ENCODE peak calls at places on chromosome 14, in nine cellular contexts. T is HL-60, B is tibial artery, G is ovary, J is AG04449, E is choroid plexus epithelial cell, N is cardiac muscle cell, L is nephron progenitor cell, A is hepatocyte. X is an unnamed sample.

GRCh38 chr14:89603938-89604480 is 187.0 kb upstream of the FOXN3 start:
- DNase-seq in N (no peak), T (no peak), J (no peak), E (no peak), A (no peak), L (no peak), B (no peak), G (no peak), X (no peak)

GRCh38 chr14:21103165-21103709 is 2.4 kb downstream of the TMEM253 start:
- DNase-seq in B (no peak), T (no peak), A (no peak), E (no peak), L (no peak), G (no peak), N (no peak), J (no peak), X (no peak)

GRCh38 chr14:103427485-103428443 is 42.5 kb downstream of the MARK3 start:
- DNase-seq in L (no peak), A (no peak), N (no peak), E (peak; percentile 95), G (peak; percentile 52), J (no peak), T (no peak), B (no peak), X (no peak)

GRCh38 chr14:78319826-78320635 is 149.9 kb downstream of the NRXN3 start:
- DNase-seq in N (peak; percentile 2), B (no peak), L (peak; percentile 25), G (no peak), T (no peak), J (no peak), E (no peak), A (no peak), X (no peak)

GRCh38 chr14:104209985-104210520 is 71.7 kb downstream of the KIF26A start:
- DNase-seq in E (no peak), B (no peak), N (no peak), L (no peak), G (no peak), A (no peak), J (no peak), T (no peak), X (no peak)

GRCh38 chr14:88553886-88554457 is 835 bp downstream of the PTPN21 start:
- DNase-seq in G (no peak), E (peak; percentile 33), T (no peak), B (no peak), L (no peak), J (no peak), A (no peak), N (no peak), X (no peak)

GRCh38 chr14:35419429-35419841 is 14.9 kb upstream of the NFKBIA start:
- DNase-seq in T (no peak), E (peak; percentile 26), G (no peak), L (no peak), J (no peak), B (no peak), A (no peak), N (no peak), X (no peak)

GRCh38 chr14:36346052-36346451 is 25.6 kb upstream of the MBIP start:
- DNase-seq in N (no peak), A (no peak), J (no peak), E (no peak), G (no peak), B (no peak), T (no peak), L (no peak), X (no peak)

GRCh38 chr14:102035914-102036313 is 50.9 kb downstream of the HSP90AA1 start:
- DNase-seq in L (no peak), J (no peak), G (no peak), E (no peak), T (no peak), N (no peak), B (no peak), A (no peak), X (no peak)

GRCh38 chr14:24406416-24406815 is 7.6 kb downstream of the NYNRIN start:
- DNase-seq in G (no peak), T (no peak), J (no peak), E (no peak), B (no peak), N (no peak), A (no peak), L (no peak), X (no peak)
- TF ChIP-seq CTCF in G (no peak), T (no peak), J (no peak), E (no peak), B (no peak), N (no peak), A (no peak), L (no peak), X (no peak)

DNA sequence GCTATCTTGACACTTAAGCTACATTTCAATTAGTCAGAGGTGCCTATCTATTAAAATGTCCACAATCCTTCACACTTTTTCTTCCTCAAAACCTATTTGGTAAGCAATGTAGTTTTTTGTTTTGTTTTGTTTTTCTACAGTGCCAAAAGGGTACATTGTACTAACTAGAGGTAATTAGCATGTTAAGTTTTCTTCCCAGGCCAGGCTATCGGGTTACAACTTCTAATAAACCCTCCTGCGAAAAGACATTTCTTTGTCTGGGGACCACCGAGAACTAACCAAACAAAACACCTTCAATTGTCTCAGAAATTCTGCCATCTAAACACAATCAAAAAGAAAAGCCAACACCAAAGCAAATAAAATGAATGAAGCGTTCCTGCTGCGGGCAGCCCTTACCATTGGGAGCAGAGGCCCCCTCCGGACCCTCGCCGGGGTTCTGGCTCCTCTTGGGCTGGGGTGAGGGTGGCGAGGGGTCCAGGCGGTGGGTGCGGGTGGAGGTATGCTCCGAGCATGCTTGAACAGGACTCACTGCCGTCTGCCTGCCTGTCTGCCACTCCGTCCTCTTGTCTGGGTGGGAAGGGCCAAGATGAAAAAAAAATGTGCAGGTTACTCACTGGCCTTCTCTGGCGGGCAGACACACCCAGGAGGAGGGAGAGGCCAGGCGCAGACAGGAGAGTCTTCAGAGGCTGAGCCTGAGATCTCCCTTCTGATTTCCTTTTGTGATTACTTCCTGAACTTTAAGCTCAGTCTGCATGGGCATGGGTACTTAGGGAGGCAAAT is 76.3 kb downstream of the STON2 start:
- DNase-seq in G (no peak), J (no peak), B (no peak), E (no peak), N (peak; percentile 57), T (no peak), A (peak; percentile 81), L (peak; percentile 52), X (peak; percentile 28)
- TF ChIP-seq CTCF in G (no peak), J (no peak), B (no peak), E (no peak), N (no peak), T (no peak), A (no peak), L (no peak), X (no peak)

GRCh38 chr14:22557846-22558220 is 31.2 kb downstream of the DAD1 start:
- DNase-seq in B (no peak), T (no peak), N (no peak), A (no peak), G (no peak), L (no peak), E (no peak), J (no peak), X (no peak)

GRCh38 chr14:22559041-22559440 is 30.0 kb downstream of the DAD1 start:
- DNase-seq in T (no peak), J (no peak), L (no peak), G (no peak), B (no peak), E (no peak), N (no peak), A (no peak), X (no peak)

GRCh38 chr14:22556990-22557623 is 31.9 kb downstream of the DAD1 start:
- DNase-seq in G (peak; percentile 87), A (peak; percentile 92), T (peak; percentile 87), N (peak; percentile 86), L (peak; percentile 94), E (peak; percentile 81), B (peak; percentile 91), J (no peak), X (peak; percentile 92)

GRCh38 chr14:22556021-22556989 is 32.7 kb downstream of the DAD1 start:
- DNase-seq in T (peak; percentile 99), N (no peak), A (no peak), L (no peak), J (no peak), E (peak; percentile 93), B (no peak), G (no peak), X (no peak)

GRCh38 chr14:22558221-22558913 is 30.7 kb downstream of the DAD1 start:
- DNase-seq in T (no peak), G (no peak), B (no peak), J (no peak), A (no peak), E (no peak), L (peak; percentile 35), N (no peak), X (no peak)
- TF ChIP-seq CTCF in T (no peak), G (no peak), B (no peak), J (peak; percentile 19), A (no peak), E (peak; percentile 40), L (peak; percentile 12), N (peak; percentile 39), X (no peak)

DNA sequence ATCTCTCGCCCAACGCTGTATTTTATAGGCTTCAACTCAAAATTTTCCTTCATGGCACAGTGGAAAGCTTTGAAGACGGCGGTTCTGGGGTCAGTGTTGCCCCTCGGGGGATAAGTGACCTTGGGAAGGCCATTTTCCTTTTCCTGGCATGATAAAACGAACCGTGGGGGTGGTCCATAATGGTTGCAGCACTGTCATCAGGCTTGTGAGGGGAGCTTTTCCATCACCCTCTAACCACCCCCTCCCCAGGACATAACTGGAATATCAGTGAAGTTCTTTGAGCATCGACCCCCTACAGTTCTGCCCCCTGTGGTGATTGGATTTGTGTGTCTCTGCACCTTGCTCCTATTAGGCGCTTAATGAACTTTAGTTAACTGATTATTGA is 16.0 kb downstream of the FOS start:
- DNase-seq in E (no peak), T (no peak), A (peak; percentile 45), N (peak; percentile 25), G (no peak), B (no peak), L (peak; percentile 18), J (no peak), X (no peak)
- TF ChIP-seq CTCF in E (no peak), T (no peak), A (no peak), N (no peak), G (peak; percentile 25), B (no peak), L (no peak), J (no peak), X (peak; percentile 17)